ENCODE peak calls at places on chromosome 13, in seven cellular contexts. I, A, U, Z, E, B and X are unnamed samples. For H3K4me1, the result is how much of the 10 kb centered on the place peaks cover.

GRCh38 chr13:111178417-111178816 is 63.3 kb downstream of the ARHGEF7 start:
- DNase-seq in I (no peak), A (no peak), U (no peak), Z (no peak), E (no peak), B (no peak), X (no peak)

GRCh38 chr13:76153239-76153638 is 517.1 kb downstream of the LMO7 start:
- DNase-seq in I (no peak), A (no peak), U (no peak), Z (no peak), E (no peak), B (no peak), X (no peak)

GRCh38 chr13:28337196-28338045 is 157.5 kb downstream of the FLT1 start:
- DNase-seq in I (no peak), A (no peak), U (no peak), Z (no peak), E (peak), B (no peak), X (no peak)

GRCh38 chr13:41767801-41768200 is 193.1 kb downstream of the VWA8 start:
- DNase-seq in I (no peak), A (no peak), U (no peak), Z (no peak), E (peak), B (no peak), X (no peak)

GRCh38 chr13:30835442-30835841 is 70.6 kb upstream of the MEDAG start:
- DNase-seq in I (peak), A (no peak), U (no peak), Z (no peak), E (no peak), B (peak), X (no peak)

GRCh38 chr13:78589206-78589605 is 14.1 kb downstream of the POU4F1 start:
- DNase-seq in I (peak), A (no peak), U (peak), Z (no peak), E (no peak), B (no peak), X (no peak)

GRCh38 chr13:38921081-38921480 is 69.5 kb downstream of the STOML3 start:
- DNase-seq in I (no peak), A (no peak), U (no peak), Z (no peak), E (no peak), B (no peak), X (no peak)

GRCh38 chr13:49026851-49027250 is 51.1 kb downstream of the FNDC3A start:
- DNase-seq in I (no peak), A (no peak), U (no peak), Z (no peak), E (peak), B (no peak), X (no peak)

GRCh38 chr13:60765700-60766411 is 368.8 kb downstream of the TDRD3 start:
- DNase-seq in I (no peak), A (no peak), U (no peak), Z (peak), E (no peak), B (no peak), X (no peak)

GRCh38 chr13:85137516-85137915 is 661.7 kb downstream of the SLITRK6 start:
- DNase-seq in I (no peak), A (no peak), U (no peak), Z (no peak), E (peak), B (no peak), X (no peak)

GRCh38 chr13:81017525-81018152 is 676.7 kb upstream of the SPRY2 start:
- DNase-seq in I (no peak), A (no peak), U (no peak), Z (no peak), E (peak), B (no peak), X (no peak)

DNA sequence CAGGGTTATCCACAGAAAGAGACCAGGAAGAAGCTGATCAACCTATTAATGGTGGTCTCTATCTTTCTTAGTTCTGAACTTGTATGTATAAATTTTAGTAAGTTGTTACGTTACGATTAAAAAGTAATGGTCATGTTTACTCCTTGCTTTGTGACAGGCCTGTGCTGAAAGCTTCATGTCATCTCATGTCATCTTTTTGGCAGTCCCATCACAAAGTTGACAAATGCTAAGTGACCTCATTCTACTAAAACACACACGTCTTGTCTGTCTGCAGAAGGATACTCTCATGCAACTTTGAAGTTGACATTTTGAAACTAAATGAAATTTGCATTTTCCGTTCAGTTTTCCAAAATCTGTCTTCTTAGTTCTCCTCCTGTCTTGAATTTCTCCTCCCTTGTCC is 345.9 kb downstream of the DNAJC15 start:
- DNase-seq in I (no peak), A (no peak), U (no peak), Z (no peak), E (no peak), B (no peak), X (no peak)
- H3K4me1 ChIP-seq in I (under half), A (under half), U (under half), Z (under half), E (under half), B (under half), X (under half)

GRCh38 chr13:109743706-109744453 is 42.5 kb downstream of the IRS2 start:
- DNase-seq in I (no peak), A (no peak), U (no peak), Z (no peak), E (peak), B (no peak), X (no peak)
- H3K4me3 ChIP-seq in I (no peak), A (no peak), U (no peak), Z (no peak), E (no peak), B (no peak), X (no peak)

GRCh38 chr13:110129539-110130186 is 177.3 kb downstream of the COL4A1 start:
- DNase-seq in I (no peak), A (no peak), U (no peak), Z (peak), E (no peak), B (no peak), X (no peak)
- H3K4me1 ChIP-seq in I (under half), A (under half), U (under half), Z (under half), E (under half), B (under half), X (under half)

GRCh38 chr13:94710881-94711560 is 1.3 kb downstream of the SOX21 start:
- DNase-seq in I (no peak), A (peak), U (no peak), Z (no peak), E (no peak), B (no peak), X (no peak)
- H3K4me3 ChIP-seq in I (peak), A (no peak), U (peak), Z (no peak), E (no peak), B (no peak), X (peak)

GRCh38 chr13:46638262-46638661 is 85.3 kb downstream of the LRCH1 start:
- DNase-seq in I (no peak), A (no peak), U (no peak), Z (no peak), E (no peak), B (no peak), X (no peak)

GRCh38 chr13:46639033-46639981 is 86.3 kb downstream of the LRCH1 start:
- DNase-seq in I (no peak), A (no peak), U (no peak), Z (no peak), E (peak), B (no peak), X (no peak)

GRCh38 chr13:46637213-46637612 is 84.2 kb downstream of the LRCH1 start:
- DNase-seq in I (no peak), A (no peak), U (no peak), Z (no peak), E (no peak), B (no peak), X (no peak)

GRCh38 chr13:46633416-46633815 is 80.4 kb downstream of the LRCH1 start:
- DNase-seq in I (no peak), A (no peak), U (no peak), Z (no peak), E (peak), B (no peak), X (no peak)

GRCh38 chr13:46636451-46636850 is 83.5 kb downstream of the LRCH1 start:
- DNase-seq in I (no peak), A (no peak), U (no peak), Z (no peak), E (no peak), B (no peak), X (no peak)
- H3K4me1 ChIP-seq in I (under half), A (under half), U (under half), Z (under half), E (under half), B (under half), X (under half)

DNA sequence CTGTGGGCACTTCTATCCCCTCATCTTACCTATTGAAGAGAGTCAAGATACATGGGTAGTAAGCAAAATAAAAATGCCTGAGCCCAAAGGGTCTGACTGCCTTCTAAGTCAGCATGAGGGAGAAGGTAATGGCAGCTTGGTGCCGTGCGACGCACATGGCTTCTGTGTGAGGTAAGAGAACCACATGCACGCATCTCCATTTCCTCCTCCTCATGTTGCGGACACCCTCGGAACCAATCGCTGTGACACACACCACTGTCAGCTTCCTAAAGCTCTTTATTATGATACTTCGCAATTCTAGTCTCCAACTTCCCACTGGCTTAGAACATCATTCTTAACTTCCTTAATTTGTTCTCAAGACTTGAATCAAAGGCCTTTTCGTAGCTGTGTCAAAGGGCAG is 170.2 kb downstream of the OXGR1 start:
- DNase-seq in I (no peak), A (no peak), U (no peak), Z (no peak), E (no peak), B (no peak), X (no peak)
- H3K4me3 ChIP-seq in I (no peak), A (no peak), U (no peak), Z (no peak), E (no peak), B (no peak), X (no peak)

DNA sequence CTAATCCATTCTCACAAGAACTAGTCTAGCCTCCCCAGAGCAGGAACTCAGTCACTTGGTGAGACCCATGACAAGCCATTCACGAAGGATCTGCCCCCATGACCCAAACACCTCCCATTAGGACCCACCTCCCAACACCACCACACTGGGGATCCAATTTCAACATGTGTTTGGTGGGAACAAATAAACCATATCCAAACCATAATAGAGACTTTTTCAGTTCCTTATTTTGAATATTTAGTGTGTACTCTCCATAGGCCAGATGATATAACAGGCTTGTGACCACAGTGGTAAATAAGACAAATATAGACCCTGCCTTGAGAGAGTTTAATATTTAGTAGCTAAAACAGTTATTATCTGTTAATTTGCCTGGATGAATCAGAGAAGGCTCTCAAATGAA is 227.5 kb upstream of the SERP2 start:
- DNase-seq in I (no peak), A (no peak), U (no peak), Z (peak), E (no peak), B (no peak), X (no peak)
- H3K4me1 ChIP-seq in I (under half), A (under half), U (under half), Z (under half), E (under half), B (under half), X (under half)

GRCh38 chr13:106919638-106920037 is 351.7 kb upstream of the ARGLU1 start:
- DNase-seq in I (no peak), A (no peak), U (peak), Z (no peak), E (no peak), B (peak), X (no peak)
- H3K4me3 ChIP-seq in I (no peak), A (no peak), U (no peak), Z (no peak), E (no peak), B (no peak), X (no peak)